ENCODE peak calls at places on chromosome 1, in six cellular contexts. T is right cardiac atrium; E is IMR-90; V is psoas muscle; H is CD4-positive, alpha-beta memory T cell; X is heart left ventricle. F is an unnamed sample. For H3K27me3, the result is how much of the 10 kb centered on the place peaks cover.

GRCh38 chr1:168081373-168082007 is 55.2 kb downstream of the GPR161 start:
- DNase-seq in V (no peak), X (peak), H (no peak), E (peak), T (peak), F (no peak)

GRCh38 chr1:11058595-11059165 is 1.1 kb downstream of the SRM start:
- DNase-seq in E (no peak), H (no peak), X (no peak), T (no peak), V (peak), F (no peak)

GRCh38 chr1:77126309-77126708 is 92.9 kb downstream of the PIGK start:
- DNase-seq in E (peak), H (no peak), X (no peak), V (no peak), T (no peak), F (no peak)

GRCh38 chr1:30134466-30135217 is 588.7 kb downstream of the MATN1 start:
- DNase-seq in H (no peak), E (no peak), T (no peak), V (no peak), X (no peak), F (no peak)

GRCh38 chr1:54403377-54403776 is 2.8 kb downstream of the SSBP3 start:
- DNase-seq in V (no peak), E (no peak), H (no peak), X (no peak), T (no peak), F (no peak)

GRCh38 chr1:41741244-41741643 is 177.5 kb downstream of the HIVEP3 start:
- DNase-seq in T (no peak), H (no peak), V (no peak), E (no peak), X (no peak), F (no peak)

GRCh38 chr1:206555473-206555935 is 48.2 kb downstream of the RASSF5 start:
- DNase-seq in V (no peak), H (peak), E (no peak), X (peak), T (peak), F (no peak)

GRCh38 chr1:91779603-91780021 is 106.3 kb downstream of the TGFBR3 start:
- DNase-seq in H (no peak), T (no peak), X (no peak), E (no peak), V (no peak), F (no peak)

GRCh38 chr1:3327389-3327702 is 127.1 kb upstream of the ARHGEF16 start:
- DNase-seq in V (no peak), E (no peak), T (no peak), H (no peak), X (no peak), F (no peak)

GRCh38 chr1:237029240-237029639 is 12.7 kb upstream of the RYR2 start:
- DNase-seq in X (no peak), T (no peak), V (no peak), H (no peak), E (no peak), F (no peak)
- H3K27me3 ChIP-seq in X (under half), T (under half), V (under half), H (under half), E (under half), F (under half)

GRCh38 chr1:47507140-47507539 is 69.3 kb downstream of the FOXD2 start:
- DNase-seq in H (no peak), T (no peak), X (no peak), V (no peak), E (no peak), F (no peak)

GRCh38 chr1:47510282-47510811 is 72.5 kb downstream of the FOXD2 start:
- DNase-seq in H (no peak), X (no peak), V (no peak), T (no peak), E (no peak), F (no peak)

GRCh38 chr1:47508900-47509488 is 71.2 kb downstream of the FOXD2 start:
- DNase-seq in X (no peak), E (no peak), H (no peak), V (no peak), T (no peak), F (peak)

GRCh38 chr1:47506053-47506452 is 68.2 kb downstream of the FOXD2 start:
- DNase-seq in E (no peak), V (no peak), X (no peak), H (no peak), T (no peak), F (no peak)

GRCh38 chr1:47507921-47508894 is 70.4 kb downstream of the FOXD2 start:
- DNase-seq in X (peak), E (no peak), H (no peak), T (peak), V (peak), F (peak)
- H3K27me3 ChIP-seq in X (half or more), E (under half), H (under half), T (under half), V (under half), F (under half)

GRCh38 chr1:194052514-194053333 is 866.3 kb upstream of the B3GALT2 start:
- DNase-seq in X (no peak), E (no peak), H (no peak), V (no peak), T (no peak), F (no peak)
- H3K27me3 ChIP-seq in X (under half), E (under half), H (under half), V (under half), T (under half), F (under half)

GRCh38 chr1:44405041-44405803 is at the start of gene RNF220:
- DNase-seq in H (peak), E (peak), X (peak), T (peak), V (peak), F (peak)

GRCh38 chr1:44405804-44406743 is 1.0 kb downstream of the RNF220 start:
- DNase-seq in X (no peak), V (no peak), T (no peak), H (peak), E (no peak), F (no peak)

GRCh38 chr1:44408181-44409018 is 3.3 kb downstream of the RNF220 start:
- DNase-seq in T (no peak), H (no peak), V (no peak), X (no peak), E (no peak), F (no peak)

GRCh38 chr1:44407430-44408180 is 2.5 kb downstream of the RNF220 start:
- DNase-seq in X (no peak), E (no peak), H (no peak), V (no peak), T (no peak), F (no peak)

DNA sequence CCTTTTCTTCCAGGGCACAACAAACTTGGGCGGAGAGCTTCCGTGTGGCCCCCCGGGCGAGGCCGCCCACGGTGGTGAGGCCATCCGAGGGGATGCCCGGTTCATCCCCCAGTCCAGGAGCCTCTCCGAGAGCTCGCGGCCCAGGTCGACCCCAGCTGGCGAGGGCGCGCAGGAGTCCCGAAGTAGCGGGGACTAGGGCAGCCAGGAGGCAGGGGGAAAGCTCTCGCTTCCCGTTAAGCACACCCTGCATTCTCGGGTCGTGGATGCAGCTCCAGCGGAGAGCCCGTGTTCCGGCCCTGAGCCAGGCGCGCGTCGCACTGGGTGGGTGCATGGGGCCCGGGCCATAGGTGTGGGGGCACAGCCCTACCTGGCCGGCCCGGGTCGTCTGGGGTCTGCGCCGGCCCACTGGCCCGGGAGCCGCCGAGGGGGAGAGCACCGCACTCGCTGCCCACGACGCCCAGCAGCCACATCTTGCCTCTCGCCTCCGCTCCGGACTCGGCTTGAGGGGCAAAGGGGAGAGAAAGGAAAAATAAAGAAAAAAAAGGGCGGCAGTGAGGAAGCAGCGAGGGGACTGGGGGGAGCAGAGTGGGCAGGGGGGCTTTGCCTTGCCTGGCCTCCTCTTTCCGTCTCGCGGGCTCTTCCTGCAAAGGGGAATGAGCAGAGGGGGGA is 1.8 kb downstream of the RNF220 start:
- DNase-seq in T (no peak), V (peak), E (no peak), X (no peak), H (no peak), F (no peak)
- H3K27me3 ChIP-seq in T (under half), V (under half), E (half or more), X (half or more), H (half or more), F (half or more)

DNA sequence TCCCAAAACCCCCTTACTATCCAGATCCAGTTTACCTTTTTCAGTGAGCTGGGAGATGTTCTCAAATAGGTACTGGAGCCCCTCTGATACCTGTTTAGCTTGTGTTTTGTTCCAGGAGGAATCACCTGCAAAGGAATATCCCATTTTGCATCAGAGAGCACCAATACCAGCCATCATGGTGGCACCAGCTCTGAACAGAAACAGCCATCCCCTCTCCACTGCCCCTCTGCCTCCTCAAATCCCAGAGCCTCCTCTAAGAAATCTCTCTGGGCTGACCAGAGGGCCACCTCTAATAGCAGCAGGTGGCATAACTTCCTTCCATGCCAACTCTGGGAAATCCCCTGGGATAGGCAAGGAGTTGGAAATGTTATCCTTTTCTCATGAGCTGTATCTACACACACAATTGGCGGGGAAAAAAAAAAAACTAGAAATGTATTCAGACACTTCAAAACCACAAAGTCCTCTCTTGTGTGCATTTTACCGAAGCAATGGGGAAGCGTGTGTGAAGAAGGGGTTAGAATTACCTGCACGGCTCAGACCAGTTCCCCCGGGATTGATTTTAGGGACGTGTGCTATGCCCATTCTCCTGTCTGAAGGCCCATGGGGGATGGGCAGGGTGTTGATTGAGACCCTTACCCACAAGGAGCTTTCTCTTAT is 2.4 kb downstream of the PGLYRP4 start:
- DNase-seq in X (no peak), V (no peak), H (no peak), T (no peak), E (no peak), F (peak)
- H3K27me3 ChIP-seq in X (under half), V (under half), H (under half), T (under half), E (under half), F (under half)

GRCh38 chr1:22591576-22591975 is 28.3 kb downstream of the EPHA8 start:
- DNase-seq in E (no peak), X (no peak), V (peak), T (no peak), H (no peak), F (no peak)
- H3K27me3 ChIP-seq in E (half or more), X (under half), V (under half), T (under half), H (under half), F (under half)

F was measured in colonic mucosa.